ENCODE peak calls at places on chromosome 6, in four cellular contexts. I, B, R and Z are unnamed samples.

GRCh38 chr6:155818698-155819097 is 363.1 kb upstream of the NOX3 start:
- DNase-seq in I (no peak), B (no peak), R (no peak), Z (no peak)

GRCh38 chr6:86856937-86857563 is 80.3 kb upstream of the HTR1E start:
- DNase-seq in I (peak), B (peak), R (peak), Z (no peak)

GRCh38 chr6:63649847-63650265 is 14.3 kb downstream of the PHF3 start:
- DNase-seq in I (no peak), B (no peak), R (no peak), Z (no peak)

GRCh38 chr6:34912715-34913464 is 23.8 kb downstream of the ANKS1A start:
- DNase-seq in I (no peak), B (no peak), R (no peak), Z (no peak)

GRCh38 chr6:157549468-157549745 is 168.4 kb downstream of the ZDHHC14 start:
- DNase-seq in I (no peak), B (no peak), R (no peak), Z (no peak)

GRCh38 chr6:54245265-54245664 is 63.0 kb upstream of the TINAG start:
- DNase-seq in I (no peak), B (no peak), R (no peak), Z (no peak)

GRCh38 chr6:69005194-69005593 is 370.1 kb downstream of the ADGRB3 start:
- DNase-seq in I (no peak), B (peak), R (no peak), Z (no peak)

GRCh38 chr6:168937061-168937460 is 316.6 kb downstream of the THBS2 start:
- DNase-seq in I (no peak), B (no peak), R (no peak), Z (no peak)

GRCh38 chr6:146871613-146872465 is 273.1 kb downstream of the ADGB start:
- DNase-seq in I (peak), B (no peak), R (no peak), Z (no peak)

GRCh38 chr6:56246941-56247653 is at the start of gene COL21A1:
- DNase-seq in I (no peak), B (peak), R (peak), Z (no peak)